ENCODE peak calls at places on chromosome 21, in nine cellular contexts. W is OCI-LY7; O is DND-41; J is fibroblast of lung; C is epithelial cell of esophagus; Q is tibial artery; K is CD4-positive, CD25-positive, alpha-beta regulatory T cell; B is right cardiac atrium; N is psoas muscle. I is an unnamed sample.

GRCh38 chr21:42310411-42311001 is 4.7 kb downstream of the TFF3 start:
- DNase-seq in O (no peak), B (no peak), W (no peak), J (no peak), N (no peak), C (no peak), K (no peak), Q (no peak), I (no peak)

GRCh38 chr21:34351786-34352241 is 12.0 kb upstream of the KCNE2 start:
- DNase-seq in Q (no peak), C (peak; percentile 27), K (peak; percentile 55), J (peak; percentile 13), N (no peak), O (peak; percentile 60), B (no peak), W (peak; percentile 76), I (peak; percentile 41)

GRCh38 chr21:36700961-36701911 is 2.3 kb downstream of the SIM2 start:
- DNase-seq in O (peak; percentile 51), C (no peak), J (no peak), K (no peak), B (no peak), Q (no peak), W (no peak), N (no peak), I (no peak)

GRCh38 chr21:41489329-41489728 is 18.6 kb downstream of the TMPRSS2 start:
- DNase-seq in K (no peak), J (no peak), O (no peak), Q (no peak), N (no peak), W (no peak), B (no peak), C (no peak), I (no peak)

GRCh38 chr21:35257413-35257812 is 208.3 kb upstream of the RUNX1 start:
- DNase-seq in O (no peak), W (no peak), C (peak; percentile 95), Q (peak; percentile 72), N (peak; percentile 79), B (peak; percentile 79), J (peak; percentile 95), K (no peak), I (peak; percentile 96)

GRCh38 chr21:33949516-33950424 is 34.2 kb upstream of the ATP5PO start:
- DNase-seq in B (no peak), N (no peak), W (no peak), C (no peak), Q (no peak), K (peak; percentile 89), J (no peak), O (peak; percentile 76), I (no peak)

GRCh38 chr21:36841866-36842265 is 124.6 kb downstream of the HLCS start:
- DNase-seq in C (peak; percentile 17), Q (no peak), W (no peak), K (no peak), J (peak; percentile 28), B (no peak), N (no peak), O (no peak), I (no peak)

GRCh38 chr21:34545079-34545884 is 33.3 kb upstream of the KCNE1 start:
- DNase-seq in N (no peak), B (no peak), W (peak; percentile 74), Q (no peak), C (peak; percentile 34), J (peak; percentile 82), K (no peak), O (no peak), I (no peak)

GRCh38 chr21:40717008-40717407 is 129.9 kb downstream of the DSCAM start:
- DNase-seq in W (no peak), Q (no peak), K (no peak), J (no peak), B (no peak), O (no peak), N (no peak), C (peak; percentile 35), I (no peak)

GRCh38 chr21:34801519-34802132 is 132.8 kb downstream of the CLIC6 start:
- DNase-seq in Q (no peak), B (no peak), N (no peak), J (no peak), C (peak; percentile 42), W (peak; percentile 48), K (peak; percentile 29), O (no peak), I (no peak)

GRCh38 chr21:20739421-20739820 is 258.8 kb upstream of the NCAM2 start:
- DNase-seq in W (no peak), O (peak; percentile 5), J (no peak), N (no peak), B (no peak), K (no peak), C (no peak), Q (no peak), I (no peak)

GRCh38 chr21:16169102-16169511 is 439.3 kb downstream of the USP25 start:
- DNase-seq in W (no peak), Q (no peak), O (no peak), K (no peak), B (no peak), J (peak; percentile 83), C (no peak), N (no peak), I (no peak)

GRCh38 chr21:41425954-41426655 is at the start of gene MX1:
- DNase-seq in Q (peak; percentile 85), J (peak; percentile 36), O (peak; percentile 87), W (peak; percentile 78), C (peak; percentile 51), K (peak; percentile 94), B (peak; percentile 85), N (peak; percentile 82), I (peak; percentile 38)

GRCh38 chr21:41931041-41931451 is 22.8 kb downstream of the C2CD2 start:
- DNase-seq in N (no peak), W (no peak), C (peak; percentile 91), K (no peak), B (no peak), J (peak; percentile 23), Q (no peak), O (no peak), I (no peak)

GRCh38 chr21:42375966-42376337 is 9.6 kb upstream of the TFF1 start:
- DNase-seq in N (no peak), O (no peak), C (no peak), Q (no peak), J (no peak), K (no peak), W (no peak), B (no peak), I (no peak)

GRCh38 chr21:42636931-42637601 is 16.4 kb upstream of the PDE9A start:
- DNase-seq in N (peak; percentile 15), K (no peak), W (no peak), C (no peak), J (no peak), Q (no peak), B (no peak), O (no peak), I (no peak)

GRCh38 chr21:42079939-42080787 is 9.0 kb downstream of the UMODL1 start:
- DNase-seq in W (no peak), C (no peak), N (no peak), O (no peak), J (peak; percentile 81), K (no peak), B (no peak), Q (no peak), I (peak; percentile 40)

GRCh38 chr21:19236209-19236608 is 832.6 kb upstream of the TMPRSS15 start:
- DNase-seq in K (no peak), J (no peak), B (no peak), W (no peak), O (no peak), Q (no peak), N (no peak), C (no peak), I (no peak)

GRCh38 chr21:34204021-34204420 is 130.6 kb downstream of the MRPS6 start:
- DNase-seq in O (no peak), W (no peak), J (no peak), K (no peak), B (no peak), Q (no peak), C (no peak), N (no peak), I (no peak)

GRCh38 chr21:31397515-31397926 is 53.5 kb upstream of the TIAM1 start:
- DNase-seq in W (peak; percentile 21), J (peak; percentile 12), B (no peak), C (no peak), K (no peak), N (no peak), O (peak; percentile 39), Q (no peak), I (no peak)

GRCh38 chr21:27026501-27026900 is 59.6 kb upstream of the ADAMTS5 start:
- DNase-seq in B (no peak), C (no peak), K (no peak), N (no peak), Q (no peak), W (no peak), O (no peak), J (peak; percentile 13), I (no peak)
- H3K4me3 ChIP-seq in B (no peak overlapping the region), C (no peak overlapping the region), K (no peak overlapping the region), N (no peak overlapping the region), Q (no peak overlapping the region), W (no peak overlapping the region), O (no peak overlapping the region), J (no peak overlapping the region), I (no peak overlapping the region)

DNA sequence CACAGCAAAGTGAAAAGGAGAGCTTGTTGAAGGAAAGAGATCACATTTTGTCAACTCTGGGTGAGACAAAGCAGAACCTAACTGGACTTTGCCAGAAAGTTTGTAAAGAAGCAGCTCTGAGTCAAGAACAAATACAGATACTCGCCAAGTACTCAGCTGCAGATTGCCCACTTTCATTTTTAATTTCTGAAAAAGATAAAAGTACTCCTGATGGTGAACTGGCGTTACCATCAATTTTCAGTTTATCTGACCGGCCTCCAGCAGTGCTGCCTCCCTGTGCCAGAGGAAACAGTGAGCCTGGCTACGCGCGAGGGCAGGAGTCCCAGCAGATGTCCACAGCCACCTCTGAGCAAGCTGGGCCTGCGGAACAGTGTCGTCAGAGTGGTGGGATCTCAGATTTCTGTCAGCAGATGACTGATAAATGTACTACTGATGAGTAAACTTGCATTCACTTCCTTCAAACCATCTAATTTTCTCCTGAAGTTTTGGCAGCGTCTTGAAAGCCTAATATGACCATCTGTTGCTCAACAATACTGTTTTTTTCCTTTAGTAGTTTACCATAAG is 43.8 kb downstream of the BACH1 start:
- DNase-seq in C (peak; percentile 93), K (peak; percentile 10), B (peak; percentile 81), Q (peak; percentile 86), O (no peak), J (peak; percentile 99), W (no peak), N (peak; percentile 94), I (peak; percentile 96)
- H3K4me3 ChIP-seq in C (no peak overlapping the region), K (no peak overlapping the region), B (no peak overlapping the region), Q (peak overlapping the region; percentile 10), O (no peak overlapping the region), J (peak overlapping the region; percentile 24), W (no peak overlapping the region), N (peak overlapping the region; percentile 13), I (no peak overlapping the region)

DNA sequence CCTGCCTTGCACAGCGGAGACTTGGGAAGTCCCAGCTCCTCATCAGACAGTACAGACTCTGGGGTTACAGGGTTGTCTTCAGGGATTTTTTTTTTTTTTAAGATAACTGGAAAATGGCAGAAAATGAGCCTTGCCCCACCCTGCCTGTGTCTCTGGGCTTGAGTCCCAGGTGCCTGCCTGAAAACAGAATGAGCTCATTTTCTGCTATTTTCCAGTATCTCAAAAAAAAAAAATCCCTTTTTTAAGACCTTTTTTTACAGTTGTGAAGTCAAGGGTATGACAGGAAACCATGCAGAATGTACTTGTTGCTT is 10.1 kb downstream of the SLX9 start:
- DNase-seq in C (no peak), J (no peak), K (no peak), W (no peak), B (no peak), N (no peak), Q (no peak), O (no peak), I (no peak)
- H3K4me3 ChIP-seq in C (no peak overlapping the region), J (no peak overlapping the region), K (no peak overlapping the region), W (no peak overlapping the region), B (no peak overlapping the region), N (no peak overlapping the region), Q (no peak overlapping the region), O (no peak overlapping the region), I (no peak overlapping the region)

GRCh38 chr21:38258803-38259485 is 2.2 kb downstream of the KCNJ15 start:
- DNase-seq in Q (no peak), J (peak; percentile 91), W (no peak), K (no peak), C (peak; percentile 49), B (no peak), N (no peak), O (no peak), I (peak; percentile 69)
- H3K4me3 ChIP-seq in Q (no peak overlapping the region), J (no peak overlapping the region), W (no peak overlapping the region), K (no peak overlapping the region), C (no peak overlapping the region), B (no peak overlapping the region), N (no peak overlapping the region), O (no peak overlapping the region), I (no peak overlapping the region)